ENCODE peak calls at places on chromosomes 12 and 14, in four cellular contexts. One of them, this sample, is unnamed.

GRCh38 chr12:1972260-1972659 is 32.0 kb downstream of the DCP1B start:
- DNase-seq in A549: no peak
- DNase-seq in Peyer's patch: no peak
- DNase-seq in NB4: no peak
- DNase-seq in this sample: no peak

GRCh38 chr14:91575469-91576208 is 65.5 kb upstream of the PPP4R3A start:
- DNase-seq in A549: no peak
- DNase-seq in Peyer's patch: no peak
- DNase-seq in NB4: peak
- DNase-seq in this sample: no peak

GRCh38 chr12:79344855-79345840 is 345.6 kb downstream of the PAWR start:
- DNase-seq in A549: peak
- DNase-seq in Peyer's patch: no peak
- DNase-seq in NB4: peak
- DNase-seq in this sample: no peak

GRCh38 chr14:55038708-55039107 is 11.7 kb downstream of the SOCS4 start:
- DNase-seq in A549: no peak
- DNase-seq in Peyer's patch: no peak
- DNase-seq in NB4: no peak
- DNase-seq in this sample: no peak

GRCh38 chr12:29844667-29845066 is 60.9 kb upstream of the TMTC1 start:
- DNase-seq in A549: no peak
- DNase-seq in Peyer's patch: no peak
- DNase-seq in NB4: no peak
- DNase-seq in this sample: no peak

GRCh38 chr14:39091716-39092115 is 11.3 kb downstream of the SEC23A start:
- DNase-seq in A549: no peak
- DNase-seq in Peyer's patch: no peak
- DNase-seq in NB4: no peak
- DNase-seq in this sample: no peak

GRCh38 chr14:42806909-42807315 is 1200.2 kb downstream of the LRFN5 start:
- DNase-seq in A549: no peak
- DNase-seq in Peyer's patch: no peak
- DNase-seq in NB4: no peak
- DNase-seq in this sample: no peak

GRCh38 chr12:104351023-104351983 is 47.8 kb downstream of the EID3 start:
- DNase-seq in A549: no peak
- DNase-seq in Peyer's patch: no peak
- DNase-seq in NB4: no peak
- DNase-seq in this sample: no peak

GRCh38 chr14:69490219-69490918 is 5.8 kb downstream of the PLEKHD1 start:
- DNase-seq in A549: no peak
- DNase-seq in Peyer's patch: no peak
- DNase-seq in NB4: no peak
- DNase-seq in this sample: no peak

GRCh38 chr14:89399594-89400068 is 17.4 kb downstream of the FOXN3 start:
- DNase-seq in A549: peak
- DNase-seq in Peyer's patch: no peak
- DNase-seq in NB4: no peak
- DNase-seq in this sample: no peak

GRCh38 chr12:81992461-81992860 is 233.3 kb upstream of the PPFIA2 start:
- DNase-seq in A549: peak
- DNase-seq in Peyer's patch: peak
- DNase-seq in NB4: peak
- DNase-seq in this sample: peak

GRCh38 chr12:122215789-122216188 is 10.1 kb downstream of the DIABLO start:
- DNase-seq in A549: no peak
- DNase-seq in Peyer's patch: no peak
- DNase-seq in NB4: no peak
- DNase-seq in this sample: no peak

GRCh38 chr12:94987806-94988205 is 15.7 kb downstream of the NDUFA12 start:
- DNase-seq in A549: no peak
- DNase-seq in Peyer's patch: no peak
- DNase-seq in NB4: no peak
- DNase-seq in this sample: no peak

GRCh38 chr12:108634225-108634795 is 616 bp upstream of the SELPLG start:
- DNase-seq in A549: peak
- DNase-seq in Peyer's patch: peak
- DNase-seq in NB4: peak
- DNase-seq in this sample: no peak

GRCh38 chr12:103780093-103780440 is 61.0 kb downstream of the NT5DC3 start:
- DNase-seq in A549: no peak
- DNase-seq in Peyer's patch: no peak
- DNase-seq in NB4: no peak
- DNase-seq in this sample: no peak

GRCh38 chr14:75259946-75260545 is 18.6 kb upstream of the FOS start:
- DNase-seq in A549: no peak
- DNase-seq in Peyer's patch: no peak
- DNase-seq in NB4: no peak
- DNase-seq in this sample: no peak

GRCh38 chr14:75258803-75259509 is 19.7 kb upstream of the FOS start:
- DNase-seq in A549: peak
- DNase-seq in Peyer's patch: peak
- DNase-seq in NB4: peak
- DNase-seq in this sample: peak

GRCh38 chr14:75259510-75259855 is 19.1 kb upstream of the FOS start:
- DNase-seq in A549: no peak
- DNase-seq in Peyer's patch: no peak
- DNase-seq in NB4: no peak
- DNase-seq in this sample: no peak

GRCh38 chr14:75257241-75257640 is 21.4 kb upstream of the FOS start:
- DNase-seq in A549: no peak
- DNase-seq in Peyer's patch: no peak
- DNase-seq in NB4: no peak
- DNase-seq in this sample: no peak

DNA sequence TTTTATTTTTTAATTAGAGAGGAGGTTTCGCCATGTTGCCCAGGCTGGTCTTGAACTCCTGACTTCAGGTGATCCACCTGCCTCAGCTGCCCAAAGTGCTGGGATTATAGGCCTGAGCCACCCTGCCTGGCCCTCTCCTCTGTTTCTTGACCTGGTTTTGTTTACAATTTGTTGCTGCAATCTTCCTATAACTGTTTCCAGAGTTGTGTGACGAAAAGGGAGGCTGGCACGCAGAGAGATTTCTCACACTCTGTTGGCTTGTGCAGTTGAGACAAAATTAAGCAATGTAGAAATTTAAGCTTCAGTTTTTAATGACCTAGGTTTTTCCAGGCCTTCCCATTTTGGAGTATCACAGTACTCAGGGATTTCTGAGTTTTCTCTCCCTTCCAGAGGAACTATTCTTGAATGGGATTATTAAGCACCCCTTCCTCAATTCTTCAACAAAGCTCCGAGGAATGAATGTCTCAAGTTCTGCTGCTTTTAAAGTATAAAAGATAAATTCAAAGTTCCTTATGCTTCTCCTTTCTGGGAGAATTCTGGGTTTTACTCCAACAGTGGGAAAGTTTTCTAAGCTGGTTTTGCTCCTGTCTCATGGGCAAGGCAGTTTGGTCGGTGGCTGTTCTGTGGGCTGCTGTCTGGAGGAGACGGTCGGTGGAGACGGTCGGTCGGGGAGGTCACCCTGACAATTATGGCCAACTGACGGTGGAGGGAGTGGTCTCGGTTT is 20.4 kb upstream of the FOS start:
- DNase-seq in A549: no peak
- DNase-seq in Peyer's patch: no peak
- DNase-seq in NB4: no peak
- DNase-seq in this sample: peak
- TF ChIP-seq POLR2A in A549: no peak
- TF ChIP-seq POLR2A in Peyer's patch: no peak
- TF ChIP-seq POLR2A in NB4: no peak
- TF ChIP-seq POLR2A in this sample: no peak

GRCh38 chr12:31316964-31317363 is 9.0 kb downstream of the SINHCAF start:
- DNase-seq in A549: no peak
- DNase-seq in Peyer's patch: no peak
- DNase-seq in NB4: no peak
- DNase-seq in this sample: no peak
- TF ChIP-seq CTCF in A549: no peak
- TF ChIP-seq CTCF in Peyer's patch: no peak
- TF ChIP-seq CTCF in NB4: no peak
- TF ChIP-seq CTCF in this sample: no peak

GRCh38 chr12:116620801-116621593 is 61.8 kb downstream of the MAP1LC3B2 start:
- DNase-seq in A549: no peak
- DNase-seq in Peyer's patch: no peak
- DNase-seq in NB4: no peak
- DNase-seq in this sample: no peak
- TF ChIP-seq POLR2A in A549: no peak
- TF ChIP-seq POLR2A in Peyer's patch: no peak
- TF ChIP-seq POLR2A in NB4: no peak
- TF ChIP-seq POLR2A in this sample: no peak

GRCh38 chr12:50314629-50315312 is 31.5 kb upstream of the LIMA1 start:
- DNase-seq in A549: peak
- DNase-seq in Peyer's patch: no peak
- DNase-seq in NB4: peak
- DNase-seq in this sample: no peak
- TF ChIP-seq CTCF in A549: peak
- TF ChIP-seq CTCF in Peyer's patch: no peak
- TF ChIP-seq CTCF in NB4: peak
- TF ChIP-seq CTCF in this sample: peak

DNA sequence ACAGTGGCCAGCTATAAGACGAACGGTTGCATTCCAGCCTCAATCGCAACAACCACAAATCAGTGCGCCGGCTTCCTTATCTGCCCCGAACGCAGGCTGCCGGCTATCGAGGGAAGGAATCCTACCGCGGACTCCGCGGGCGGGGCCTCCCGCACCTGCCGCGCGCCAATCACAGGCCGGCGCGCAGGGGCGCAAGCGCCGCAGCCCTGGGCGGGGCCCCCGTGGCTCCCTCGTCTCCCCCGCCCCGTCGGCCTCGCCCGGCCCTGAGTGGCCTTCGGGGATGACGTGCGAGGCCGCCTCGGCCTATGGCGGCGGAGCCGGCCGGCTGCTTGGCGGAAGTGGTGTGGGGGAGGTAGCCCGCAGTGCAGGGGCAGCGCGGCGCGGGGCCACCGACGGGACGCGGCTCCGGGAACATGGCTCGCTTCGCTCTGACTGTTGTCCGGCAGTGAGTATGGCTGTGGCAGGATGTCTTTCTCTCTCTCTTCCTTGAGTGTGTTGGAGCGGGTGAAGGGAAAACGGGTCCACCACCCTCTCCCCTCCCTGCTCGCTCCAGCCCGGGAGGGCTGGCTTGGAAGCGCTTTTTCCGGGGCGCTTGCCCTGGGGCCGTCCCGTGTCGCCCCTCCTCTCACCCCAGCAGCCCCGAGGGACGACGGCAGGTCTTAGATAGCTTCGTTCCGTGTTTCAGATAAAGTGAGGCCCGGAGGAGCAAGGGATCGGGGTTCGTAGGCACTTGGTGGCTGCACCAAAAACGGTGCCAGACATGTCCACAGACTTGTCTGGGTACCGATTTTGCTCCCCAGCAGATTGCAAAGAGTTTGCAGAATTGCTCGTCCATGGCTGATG is at the start of gene TIGAR:
- DNase-seq in A549: peak
- DNase-seq in Peyer's patch: peak
- DNase-seq in NB4: peak
- DNase-seq in this sample: peak
- TF ChIP-seq POLR2A in A549: peak
- TF ChIP-seq POLR2A in Peyer's patch: peak
- TF ChIP-seq POLR2A in NB4: peak
- TF ChIP-seq POLR2A in this sample: peak

This sample was measured in adrenal gland.